ENCODE peak calls at places on chromosome 17, in four cellular contexts. One of them, this sample, is unnamed.

GRCh38 chr17:21313320-21313719 is 28.8 kb downstream of the MAP2K3 start:
- DNase-seq in IMR-90: no peak
- DNase-seq in hepatocyte: no peak
- DNase-seq in psoas muscle: peak; percentile 32
- DNase-seq in this sample: no peak

GRCh38 chr17:40404003-40404402 is 13.7 kb downstream of the TOP2A start:
- DNase-seq in IMR-90: no peak
- DNase-seq in hepatocyte: no peak
- DNase-seq in psoas muscle: no peak
- DNase-seq in this sample: no peak

GRCh38 chr17:10843806-10844205 is 5.9 kb upstream of the PIRT start:
- DNase-seq in IMR-90: no peak
- DNase-seq in hepatocyte: peak; percentile 74
- DNase-seq in psoas muscle: no peak
- DNase-seq in this sample: no peak

GRCh38 chr17:73747221-73748002 is 103.2 kb upstream of the SDK2 start:
- DNase-seq in IMR-90: no peak
- DNase-seq in hepatocyte: no peak
- DNase-seq in psoas muscle: no peak
- DNase-seq in this sample: no peak

GRCh38 chr17:12588531-12588930 is 77.2 kb upstream of the MYOCD start:
- DNase-seq in IMR-90: no peak
- DNase-seq in hepatocyte: no peak
- DNase-seq in psoas muscle: no peak
- DNase-seq in this sample: no peak

GRCh38 chr17:63976702-63977101 is 4.0 kb upstream of the SCN4A start:
- DNase-seq in IMR-90: no peak
- DNase-seq in hepatocyte: no peak
- DNase-seq in psoas muscle: no peak
- DNase-seq in this sample: no peak

GRCh38 chr17:34721326-34721725 is 141.9 kb downstream of the TMEM132E start:
- DNase-seq in IMR-90: no peak
- DNase-seq in hepatocyte: no peak
- DNase-seq in psoas muscle: no peak
- DNase-seq in this sample: peak; percentile 4

GRCh38 chr17:27323538-27324212 is 29.8 kb downstream of the WSB1 start:
- DNase-seq in IMR-90: peak; percentile 16
- DNase-seq in hepatocyte: peak; percentile 80
- DNase-seq in psoas muscle: peak; percentile 85
- DNase-seq in this sample: no peak

GRCh38 chr17:67491009-67491677 is 114.1 kb downstream of the PITPNC1 start:
- DNase-seq in IMR-90: peak; percentile 98
- DNase-seq in hepatocyte: peak; percentile 78
- DNase-seq in psoas muscle: peak; percentile 97
- DNase-seq in this sample: peak; percentile 88

GRCh38 chr17:35315283-35315682 is 58.1 kb downstream of the SLFN11 start:
- DNase-seq in IMR-90: peak; percentile 85
- DNase-seq in hepatocyte: no peak
- DNase-seq in psoas muscle: peak; percentile 73
- DNase-seq in this sample: no peak

GRCh38 chr17:3532106-3532858 is 25.3 kb downstream of the TRPV3 start:
- DNase-seq in IMR-90: no peak
- DNase-seq in hepatocyte: no peak
- DNase-seq in psoas muscle: no peak
- DNase-seq in this sample: no peak

GRCh38 chr17:28887871-28888471 is 9.6 kb downstream of the FLOT2 start:
- DNase-seq in IMR-90: no peak
- DNase-seq in hepatocyte: no peak
- DNase-seq in psoas muscle: no peak
- DNase-seq in this sample: no peak

GRCh38 chr17:44363613-44364159 is at the start of gene FAM171A2:
- DNase-seq in IMR-90: peak; percentile 41
- DNase-seq in hepatocyte: peak; percentile 89
- DNase-seq in psoas muscle: peak; percentile 81
- DNase-seq in this sample: no peak

GRCh38 chr17:33163827-33164555 is 129.1 kb downstream of the ASIC2 start:
- DNase-seq in IMR-90: no peak
- DNase-seq in hepatocyte: no peak
- DNase-seq in psoas muscle: no peak
- DNase-seq in this sample: no peak

GRCh38 chr17:45247429-45248131 is 14.3 kb downstream of the SPATA32 start:
- DNase-seq in IMR-90: peak; percentile 90
- DNase-seq in hepatocyte: peak; percentile 96
- DNase-seq in psoas muscle: peak; percentile 86
- DNase-seq in this sample: peak; percentile 60

GRCh38 chr17:5049314-5049819 is 14.1 kb upstream of the SLC52A1 start:
- DNase-seq in IMR-90: no peak
- DNase-seq in hepatocyte: no peak
- DNase-seq in psoas muscle: no peak
- DNase-seq in this sample: no peak

GRCh38 chr17:29469251-29469650 is 79.1 kb downstream of the TAOK1 start:
- DNase-seq in IMR-90: no peak
- DNase-seq in hepatocyte: peak; percentile 11
- DNase-seq in psoas muscle: no peak
- DNase-seq in this sample: no peak

GRCh38 chr17:2705263-2705662 is 6.3 kb downstream of the CLUH start:
- DNase-seq in IMR-90: peak; percentile 84
- DNase-seq in hepatocyte: peak; percentile 72
- DNase-seq in psoas muscle: peak; percentile 43
- DNase-seq in this sample: peak; percentile 59

GRCh38 chr17:2814499-2815341 is 18.5 kb downstream of the RAP1GAP2 start:
- DNase-seq in IMR-90: no peak
- DNase-seq in hepatocyte: no peak
- DNase-seq in psoas muscle: peak; percentile 64
- DNase-seq in this sample: no peak

GRCh38 chr17:66829386-66829864 is 5.5 kb upstream of the CACNG5 start:
- DNase-seq in IMR-90: peak; percentile 73
- DNase-seq in hepatocyte: peak; percentile 91
- DNase-seq in psoas muscle: no peak
- DNase-seq in this sample: peak; percentile 38

GRCh38 chr17:29283496-29283895 is 10.5 kb downstream of the NUFIP2 start:
- DNase-seq in IMR-90: no peak
- DNase-seq in hepatocyte: no peak
- DNase-seq in psoas muscle: no peak
- DNase-seq in this sample: no peak

GRCh38 chr17:34151081-34151480 is 104.0 kb upstream of the CCL2 start:
- DNase-seq in IMR-90: no peak
- DNase-seq in hepatocyte: no peak
- DNase-seq in psoas muscle: no peak
- DNase-seq in this sample: peak; percentile 18

GRCh38 chr17:72381597-72382397 is 261.0 kb downstream of the SOX9 start:
- DNase-seq in IMR-90: no peak
- DNase-seq in hepatocyte: no peak
- DNase-seq in psoas muscle: no peak
- DNase-seq in this sample: no peak

GRCh38 chr17:37743875-37744632 is 805 bp downstream of the HNF1B start:
- DNase-seq in IMR-90: no peak
- DNase-seq in hepatocyte: peak; percentile 56
- DNase-seq in psoas muscle: no peak
- DNase-seq in this sample: no peak

GRCh38 chr17:55727920-55728319 is 5.3 kb upstream of the TMEM100 start:
- DNase-seq in IMR-90: no peak
- DNase-seq in hepatocyte: no peak
- DNase-seq in psoas muscle: no peak
- DNase-seq in this sample: no peak

GRCh38 chr17:73888875-73889274 is 244.6 kb upstream of the SDK2 start:
- DNase-seq in IMR-90: no peak
- DNase-seq in hepatocyte: no peak
- DNase-seq in psoas muscle: no peak
- DNase-seq in this sample: no peak

GRCh38 chr17:67824735-67825626 is at the start of gene BPTF:
- DNase-seq in IMR-90: peak; percentile 87
- DNase-seq in hepatocyte: peak; percentile 97
- DNase-seq in psoas muscle: peak; percentile 96
- DNase-seq in this sample: peak; percentile 45

GRCh38 chr17:71959129-71959528 is 161.7 kb upstream of the SOX9 start:
- DNase-seq in IMR-90: peak; percentile 8
- DNase-seq in hepatocyte: no peak
- DNase-seq in psoas muscle: no peak
- DNase-seq in this sample: no peak

DNA sequence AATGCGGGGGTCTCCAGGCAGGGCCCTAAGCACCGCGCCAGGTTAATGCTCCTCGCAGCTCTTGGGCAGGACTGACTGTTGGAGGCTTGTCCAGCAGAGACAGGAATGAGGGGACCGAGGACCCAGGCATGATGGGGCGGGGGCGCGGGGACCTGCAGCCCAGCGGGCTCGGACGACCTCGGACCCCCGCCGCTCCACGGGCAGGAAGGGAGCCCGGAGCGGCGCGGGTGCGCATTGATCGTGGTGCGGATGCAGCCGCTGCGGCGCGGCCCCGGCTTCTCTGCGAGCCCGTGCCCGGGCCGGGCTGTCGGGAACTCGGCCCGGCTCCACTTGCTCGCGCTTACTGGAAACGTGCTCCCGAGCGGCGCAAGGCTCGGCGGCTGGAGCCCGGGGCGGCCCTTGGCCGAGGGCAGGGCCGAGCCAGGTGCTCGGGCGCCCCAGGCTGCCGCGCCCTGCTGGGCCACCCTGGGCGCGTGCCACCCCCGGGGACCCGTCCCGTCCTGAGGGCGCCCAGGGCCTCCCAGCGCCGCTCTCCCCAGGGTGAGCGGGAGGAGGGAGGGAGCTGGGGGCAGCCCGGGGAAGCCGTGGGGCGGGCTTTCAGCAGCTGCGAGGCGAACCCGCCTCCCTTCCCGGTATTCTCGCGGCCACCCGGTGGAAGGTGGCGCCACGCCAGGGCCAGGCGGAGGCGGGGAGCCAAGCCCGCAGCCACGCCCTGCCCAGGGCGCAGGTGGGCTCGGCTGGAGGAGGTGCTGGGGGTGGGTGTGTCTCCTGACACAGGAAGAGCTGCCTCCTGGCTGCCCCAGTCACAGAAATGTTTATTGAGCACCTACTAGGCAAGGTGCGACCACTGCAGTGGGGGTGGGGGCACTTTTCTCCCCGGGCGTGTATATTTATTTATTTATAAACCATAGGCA is 45.9 kb downstream of the SOCS3 start:
- DNase-seq in IMR-90: peak; percentile 59
- DNase-seq in hepatocyte: peak; percentile 94
- DNase-seq in psoas muscle: peak; percentile 78
- DNase-seq in this sample: no peak
- H3K4me3 ChIP-seq in IMR-90: peak overlapping the region; percentile 44
- H3K4me3 ChIP-seq in hepatocyte: peak overlapping the region; percentile 15
- H3K4me3 ChIP-seq in psoas muscle: peak overlapping the region; percentile 60
- H3K4me3 ChIP-seq in this sample: peak overlapping the region; percentile 26

DNA sequence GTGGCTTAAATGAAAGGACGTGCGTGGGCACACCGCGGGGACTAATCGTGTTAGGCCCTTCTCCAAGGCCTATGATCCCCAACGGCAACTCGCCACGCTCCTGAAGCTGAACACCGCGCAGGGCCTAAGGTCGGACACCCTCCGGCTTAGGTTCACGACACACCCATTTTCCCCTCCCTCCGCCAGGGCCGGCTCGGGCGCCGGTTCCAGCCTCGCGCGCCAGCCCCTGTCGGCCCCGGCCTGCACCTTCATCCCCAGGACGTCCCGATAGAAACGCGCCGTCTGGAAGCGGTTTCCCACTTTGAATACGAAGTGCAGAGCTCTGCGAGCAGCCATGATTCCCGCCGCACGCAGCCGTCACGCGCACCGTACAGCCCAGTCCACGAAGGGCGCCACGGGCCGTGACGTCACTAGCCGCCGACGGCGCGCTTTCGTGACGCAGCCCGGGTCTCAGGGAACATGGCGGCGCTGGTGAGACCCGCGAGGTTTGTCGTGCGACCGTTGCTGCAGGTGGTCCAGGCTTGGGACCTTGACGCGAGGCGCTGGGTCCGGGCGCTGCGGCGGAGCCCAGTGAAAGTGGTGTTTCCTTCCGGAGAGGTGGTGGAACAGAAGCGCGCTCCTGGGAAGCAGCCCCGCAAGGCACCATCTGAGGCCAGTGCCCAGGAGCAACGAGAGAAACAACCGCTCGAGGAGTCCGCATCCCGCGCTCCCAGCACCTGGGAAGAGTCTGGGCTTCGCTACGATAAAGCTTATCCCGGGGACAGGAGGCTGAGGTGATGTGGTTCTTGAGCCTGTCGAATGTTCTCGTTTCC is at the start of the genes GLOD4 and MRM3:
- DNase-seq in IMR-90: peak; percentile 85
- DNase-seq in hepatocyte: peak; percentile 94
- DNase-seq in psoas muscle: peak; percentile 96
- DNase-seq in this sample: peak; percentile 51
- TF ChIP-seq CTCF in IMR-90: no peak
- TF ChIP-seq CTCF in hepatocyte: no peak
- TF ChIP-seq CTCF in psoas muscle: peak; percentile 14
- TF ChIP-seq CTCF in this sample: no peak

GRCh38 chr17:49862781-49863331 is 15.0 kb upstream of the TAC4 start:
- DNase-seq in IMR-90: no peak
- DNase-seq in hepatocyte: peak; percentile 21
- DNase-seq in psoas muscle: no peak
- DNase-seq in this sample: no peak
- H3K27me3 ChIP-seq in IMR-90: peaks cover 55% of the 10 kb centered on the region
- H3K27me3 ChIP-seq in hepatocyte: no peaks in the 10 kb centered on the region
- H3K27me3 ChIP-seq in psoas muscle: no peaks in the 10 kb centered on the region
- H3K27me3 ChIP-seq in this sample: peaks cover 13% of the 10 kb centered on the region

GRCh38 chr17:82288602-82288927 is 15.1 kb upstream of the CSNK1D start:
- DNase-seq in IMR-90: no peak
- DNase-seq in hepatocyte: no peak
- DNase-seq in psoas muscle: no peak
- DNase-seq in this sample: no peak

GRCh38 chr17:82289822-82290541 is 16.5 kb upstream of the CSNK1D start:
- DNase-seq in IMR-90: no peak
- DNase-seq in hepatocyte: no peak
- DNase-seq in psoas muscle: no peak
- DNase-seq in this sample: no peak

GRCh38 chr17:82287013-82287848 is 13.7 kb upstream of the CSNK1D start:
- DNase-seq in IMR-90: no peak
- DNase-seq in hepatocyte: no peak
- DNase-seq in psoas muscle: no peak
- DNase-seq in this sample: no peak

GRCh38 chr17:82285141-82285540 is 11.6 kb upstream of the CSNK1D start:
- DNase-seq in IMR-90: no peak
- DNase-seq in hepatocyte: no peak
- DNase-seq in psoas muscle: no peak
- DNase-seq in this sample: no peak

DNA sequence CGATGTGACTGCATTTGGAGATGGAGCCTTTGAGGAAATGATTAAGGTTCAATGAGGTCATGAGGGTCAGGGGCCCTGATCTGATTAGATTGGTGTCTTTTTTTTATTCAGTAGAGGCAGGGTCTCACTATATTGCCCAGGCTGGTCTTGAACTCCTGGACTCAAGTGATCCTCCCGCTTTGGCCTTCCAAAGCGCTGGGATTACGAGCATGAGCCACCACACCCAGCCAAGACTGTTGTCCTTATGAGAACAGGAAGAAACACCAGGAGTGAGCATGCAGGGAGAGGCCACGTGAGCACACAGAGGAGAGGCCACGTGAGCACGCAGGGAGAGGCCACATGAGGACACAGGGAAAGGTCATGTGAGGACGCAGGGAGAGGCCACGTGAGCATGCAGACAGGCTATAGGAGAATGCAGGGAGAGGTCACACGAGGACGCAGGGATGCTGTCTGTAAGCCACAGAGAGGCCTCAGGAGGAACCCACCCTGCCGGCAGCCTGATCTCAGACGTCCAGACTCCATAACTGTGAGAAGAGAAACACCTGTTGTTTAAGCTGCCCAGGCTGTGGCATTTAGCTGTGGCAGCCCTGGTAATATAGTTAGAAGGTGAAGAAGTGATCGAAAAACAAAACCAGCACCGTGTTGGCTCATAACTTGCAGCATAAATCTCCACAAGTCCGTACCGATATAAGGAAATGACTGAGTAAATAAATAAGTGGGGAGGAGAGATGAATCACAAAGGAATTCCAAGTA is 14.5 kb upstream of the CSNK1D start:
- DNase-seq in IMR-90: peak; percentile 74
- DNase-seq in hepatocyte: no peak
- DNase-seq in psoas muscle: peak; percentile 84
- DNase-seq in this sample: no peak
- H3K4me3 ChIP-seq in IMR-90: no peak overlapping the region
- H3K4me3 ChIP-seq in hepatocyte: no peak overlapping the region
- H3K4me3 ChIP-seq in psoas muscle: no peak overlapping the region
- H3K4me3 ChIP-seq in this sample: no peak overlapping the region